ENCODE peak calls at places on chromosomes 6 and 20, in four cellular contexts. E is activated naive CD4-positive, alpha-beta T cell treated with anti-CD3 and anti-CD28 coated beads, Interleukin-2, amount 10 ng/mL, durations not matched to agents 7 days and 5 days; O is memory B cell; U is H7. F is an unnamed sample.

GRCh38 chr6:99183066-99183465 is 166.4 kb downstream of the FAXC start:
- DNase-seq in E (no peak), O (no peak), U (no peak), F (no peak)

GRCh38 chr6:140729521-140729920 is 1355.1 kb upstream of the CITED2 start:
- DNase-seq in E (no peak), O (no peak), U (no peak), F (no peak)

GRCh38 chr6:10138917-10139316 is 276.0 kb downstream of the TFAP2A start:
- DNase-seq in E (no peak), O (no peak), U (no peak), F (no peak)

GRCh38 chr20:56974499-56975250 is 291.8 kb downstream of the BMP7 start:
- DNase-seq in E (peak), O (no peak), U (peak), F (no peak)

GRCh38 chr6:133896344-133896721 is 7.4 kb downstream of the TCF21 start:
- DNase-seq in E (no peak), O (no peak), U (no peak), F (no peak)

GRCh38 chr20:37729909-37730308 is 36.1 kb downstream of the CTNNBL1 start:
- DNase-seq in E (no peak), O (no peak), U (no peak), F (no peak)

GRCh38 chr6:48505621-48506020 is 394.6 kb upstream of the PTCHD4 start:
- DNase-seq in E (no peak), O (no peak), U (no peak), F (no peak)

GRCh38 chr6:98833101-98834059 is 994 bp upstream of the POU3F2 start:
- DNase-seq in E (peak), O (no peak), U (peak), F (no peak)

GRCh38 chr6:144305985-144306384 is 20.9 kb downstream of the UTRN start:
- DNase-seq in E (peak), O (no peak), U (no peak), F (no peak)

GRCh38 chr6:35377002-35377401 is 34.6 kb downstream of the PPARD start:
- DNase-seq in E (no peak), O (no peak), U (no peak), F (no peak)

GRCh38 chr20:3660262-3661059 is 2.7 kb downstream of the GFRA4 start:
- DNase-seq in E (no peak), O (no peak), U (peak), F (no peak)

GRCh38 chr6:144012534-144012933 is 4.5 kb upstream of the PLAGL1 start:
- DNase-seq in E (no peak), O (no peak), U (no peak), F (no peak)

GRCh38 chr20:52800734-52801627 is 171.2 kb upstream of the TSHZ2 start:
- DNase-seq in E (no peak), O (no peak), U (no peak), F (no peak)

GRCh38 chr6:39107034-39107433 is 8.0 kb downstream of the SAYSD1 start:
- DNase-seq in E (no peak), O (no peak), U (no peak), F (no peak)

GRCh38 chr20:18984238-18985200 is 170.9 kb downstream of the SCP2D1 start:
- DNase-seq in E (no peak), O (no peak), U (peak), F (no peak)